ENCODE peak calls at places on chromosomes 12 and 14, in nine cellular contexts. J is tibial nerve, Y is stomach, X is lower leg skin, U is A549, P is H1, E is heart left ventricle, W is spleen, K is uterus. Z is an unnamed sample.

GRCh38 chr14:96442355-96442754 is 50.4 kb downstream of the AK7 start:
- DNase-seq in W (no peak), K (no peak), E (no peak), P (no peak), U (no peak), X (no peak), J (no peak), Y (no peak), Z (no peak)

GRCh38 chr12:65878540-65878939 is 54.3 kb downstream of the HMGA2 start:
- DNase-seq in X (no peak), K (no peak), W (no peak), U (no peak), P (no peak), E (no peak), J (no peak), Y (no peak), Z (no peak)

GRCh38 chr12:75759842-75760260 is 248.4 kb upstream of the KRR1 start:
- DNase-seq in U (no peak), X (no peak), W (no peak), P (no peak), Y (no peak), K (no peak), E (no peak), J (no peak), Z (peak)

GRCh38 chr14:87133073-87133815 is 859.7 kb downstream of the GALC start:
- DNase-seq in E (peak), J (peak), Y (no peak), U (no peak), X (no peak), K (no peak), P (no peak), W (no peak), Z (no peak)

GRCh38 chr14:70731447-70732239 is 77.7 kb downstream of the MAP3K9 start:
- DNase-seq in U (no peak), W (no peak), J (no peak), K (no peak), E (no peak), Y (no peak), P (no peak), X (no peak), Z (no peak)

GRCh38 chr14:88078525-88078924 is 73.6 kb downstream of the GPR65 start:
- DNase-seq in Y (no peak), J (no peak), W (no peak), P (no peak), X (no peak), K (no peak), E (no peak), U (no peak), Z (no peak)

GRCh38 chr14:92144708-92145107 is 22.9 kb downstream of the CPSF2 start:
- DNase-seq in X (no peak), W (no peak), K (no peak), Y (no peak), J (no peak), P (no peak), E (no peak), U (no peak), Z (no peak)

GRCh38 chr14:27739657-27740156 is 1026.9 kb upstream of the FOXG1 start:
- DNase-seq in E (no peak), K (no peak), J (no peak), W (no peak), Y (no peak), U (no peak), P (no peak), X (no peak), Z (no peak)

GRCh38 chr12:121795029-121795977 is 1.8 kb upstream of the RHOF start:
- DNase-seq in U (peak), P (peak), E (peak), J (peak), X (peak), W (peak), Y (peak), K (peak), Z (no peak)

GRCh38 chr14:61322799-61323290 is 1.5 kb downstream of the PRKCH start:
- DNase-seq in E (no peak), U (peak), J (no peak), Y (no peak), X (no peak), K (no peak), P (no peak), W (no peak), Z (no peak)

GRCh38 chr12:51393676-51394545 is 2.7 kb upstream of the GALNT6 start:
- DNase-seq in W (no peak), E (no peak), U (no peak), X (peak), Y (no peak), K (no peak), J (no peak), P (no peak), Z (peak)

GRCh38 chr12:12503384-12504078 is 59.1 kb downstream of the DUSP16 start:
- DNase-seq in W (no peak), P (peak), Y (no peak), J (no peak), K (no peak), X (no peak), E (no peak), U (no peak), Z (no peak)

GRCh38 chr14:53306267-53306721 is 153.2 kb upstream of the DDHD1 start:
- DNase-seq in Y (peak), P (peak), E (peak), U (peak), X (no peak), K (peak), W (no peak), J (peak), Z (peak)

GRCh38 chr14:84250863-84251262 is 1279.1 kb upstream of the FLRT2 start:
- DNase-seq in P (no peak), E (no peak), U (no peak), Y (no peak), X (no peak), K (no peak), J (no peak), W (no peak), Z (no peak)

GRCh38 chr14:74618078-74618952 is 6.3 kb upstream of the LTBP2 start:
- DNase-seq in Y (peak), U (peak), W (peak), X (no peak), E (peak), J (peak), P (no peak), K (no peak), Z (peak)

GRCh38 chr12:107131832-107132616 is 38.7 kb upstream of the CRY1 start:
- DNase-seq in X (no peak), E (no peak), Y (no peak), U (peak), J (peak), W (no peak), P (peak), K (no peak), Z (peak)

GRCh38 chr12:89793946-89794345 is 85.3 kb upstream of the ATP2B1 start:
- DNase-seq in K (no peak), X (no peak), Y (no peak), W (no peak), P (no peak), E (no peak), J (no peak), U (no peak), Z (no peak)

GRCh38 chr14:89911018-89911919 is 43.3 kb downstream of the EFCAB11 start:
- DNase-seq in K (peak), W (no peak), X (no peak), P (peak), J (no peak), E (no peak), U (no peak), Y (peak), Z (no peak)

GRCh38 chr14:73795974-73796373 is 55.7 kb upstream of the PTGR2 start:
- DNase-seq in Y (peak), J (no peak), E (no peak), K (no peak), U (peak), X (peak), P (no peak), W (peak), Z (peak)

GRCh38 chr14:57389646-57390036 is 745 bp upstream of the NAA30 start:
- DNase-seq in E (no peak), K (no peak), X (no peak), P (no peak), W (no peak), U (no peak), J (no peak), Y (no peak), Z (no peak)

GRCh38 chr14:80977103-80977728 is 21.8 kb downstream of the TSHR start:
- DNase-seq in Y (no peak), J (no peak), K (no peak), P (no peak), W (no peak), U (no peak), E (no peak), X (no peak), Z (no peak)

GRCh38 chr12:130576286-130576933 is 139.7 kb downstream of the RIMBP2 start:
- DNase-seq in U (no peak), P (no peak), W (no peak), K (no peak), J (no peak), E (no peak), Y (no peak), X (peak), Z (no peak)

GRCh38 chr14:97539884-97540283 is 742.7 kb downstream of the VRK1 start:
- DNase-seq in K (no peak), J (no peak), Y (no peak), W (no peak), P (no peak), E (no peak), X (no peak), U (no peak), Z (no peak)

GRCh38 chr12:27434673-27435565 is 11.6 kb upstream of the SMCO2 start:
- DNase-seq in W (no peak), U (peak), K (no peak), P (no peak), Y (no peak), J (no peak), E (no peak), X (no peak), Z (no peak)

GRCh38 chr12:93133361-93133760 is 204.3 kb upstream of the EEA1 start:
- DNase-seq in K (no peak), E (no peak), Y (no peak), P (no peak), U (no peak), W (no peak), X (no peak), J (no peak), Z (no peak)

GRCh38 chr14:37056473-37056872 is 115.9 kb downstream of the SLC25A21 start:
- DNase-seq in U (peak), K (no peak), Y (no peak), W (no peak), X (no peak), P (no peak), E (no peak), J (no peak), Z (peak)

GRCh38 chr14:99537399-99537798 is 56.2 kb downstream of the CCNK start:
- DNase-seq in E (peak), Y (no peak), U (peak), P (no peak), J (no peak), X (no peak), W (no peak), K (peak), Z (peak)

GRCh38 chr14:95500772-95501401 is 15.6 kb downstream of the SYNE3 start:
- DNase-seq in X (no peak), U (no peak), K (peak), J (peak), E (peak), P (no peak), Y (peak), W (peak), Z (peak)

GRCh38 chr12:114732426-114733030 is 48.6 kb upstream of the TBX3 start:
- DNase-seq in X (no peak), W (no peak), P (no peak), K (no peak), U (no peak), J (no peak), Y (no peak), E (no peak), Z (no peak)

GRCh38 chr14:55454264-55455151 is 14.1 kb upstream of the TBPL2 start:
- DNase-seq in W (no peak), E (peak), K (peak), Y (peak), X (no peak), U (no peak), J (peak), P (peak), Z (no peak)

GRCh38 chr12:12837025-12837872 is 24.1 kb downstream of the DDX47 start:
- DNase-seq in U (peak), E (no peak), P (peak), W (no peak), X (peak), J (no peak), K (peak), Y (peak), Z (peak)

DNA sequence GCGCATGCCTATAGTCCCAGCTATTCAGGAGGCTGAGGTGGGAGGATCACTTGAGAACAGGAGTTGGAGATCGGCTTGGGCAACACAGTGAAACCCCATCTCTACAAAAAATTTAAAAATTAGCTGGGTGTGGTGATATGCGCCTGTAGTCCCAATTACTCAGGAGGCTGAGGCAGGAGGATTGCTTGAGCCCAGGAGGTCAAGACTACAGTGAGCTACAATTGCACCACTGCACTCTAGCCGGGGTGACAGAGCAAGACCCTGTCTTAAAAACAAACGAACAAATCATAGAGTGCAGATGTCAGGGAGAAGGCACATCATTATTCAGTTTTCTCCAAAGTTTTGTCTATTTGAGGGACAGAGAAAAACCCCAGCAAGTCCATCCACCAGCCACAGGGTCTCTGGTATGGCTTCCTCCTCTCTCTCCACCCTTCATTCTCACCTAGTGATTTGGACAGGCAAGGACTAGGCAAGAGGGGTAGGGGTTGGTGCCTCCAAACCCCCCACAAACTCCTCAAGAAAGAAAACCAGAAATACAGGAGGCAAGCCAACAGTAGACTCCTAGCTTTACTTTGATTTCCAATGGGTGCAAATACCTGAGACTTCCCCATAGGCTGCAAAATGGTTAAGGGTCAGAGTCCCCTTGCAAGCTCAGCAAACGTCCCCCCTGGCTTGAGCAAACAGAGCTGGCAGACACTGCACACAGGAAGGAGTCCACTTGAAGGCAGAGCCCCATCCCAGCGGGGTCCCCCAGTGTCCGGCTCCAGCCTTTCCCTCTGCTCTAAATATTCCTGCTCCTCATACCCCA is 26.5 kb upstream of the RPLP0 start:
- DNase-seq in Y (no peak), X (no peak), K (no peak), W (no peak), E (no peak), J (no peak), U (no peak), P (no peak), Z (no peak)
- TF ChIP-seq POLR2A in Y (no peak), X (no peak), K (no peak), W (no peak), E (no peak), J (no peak), U (no peak), P (no peak), Z (no peak)

DNA sequence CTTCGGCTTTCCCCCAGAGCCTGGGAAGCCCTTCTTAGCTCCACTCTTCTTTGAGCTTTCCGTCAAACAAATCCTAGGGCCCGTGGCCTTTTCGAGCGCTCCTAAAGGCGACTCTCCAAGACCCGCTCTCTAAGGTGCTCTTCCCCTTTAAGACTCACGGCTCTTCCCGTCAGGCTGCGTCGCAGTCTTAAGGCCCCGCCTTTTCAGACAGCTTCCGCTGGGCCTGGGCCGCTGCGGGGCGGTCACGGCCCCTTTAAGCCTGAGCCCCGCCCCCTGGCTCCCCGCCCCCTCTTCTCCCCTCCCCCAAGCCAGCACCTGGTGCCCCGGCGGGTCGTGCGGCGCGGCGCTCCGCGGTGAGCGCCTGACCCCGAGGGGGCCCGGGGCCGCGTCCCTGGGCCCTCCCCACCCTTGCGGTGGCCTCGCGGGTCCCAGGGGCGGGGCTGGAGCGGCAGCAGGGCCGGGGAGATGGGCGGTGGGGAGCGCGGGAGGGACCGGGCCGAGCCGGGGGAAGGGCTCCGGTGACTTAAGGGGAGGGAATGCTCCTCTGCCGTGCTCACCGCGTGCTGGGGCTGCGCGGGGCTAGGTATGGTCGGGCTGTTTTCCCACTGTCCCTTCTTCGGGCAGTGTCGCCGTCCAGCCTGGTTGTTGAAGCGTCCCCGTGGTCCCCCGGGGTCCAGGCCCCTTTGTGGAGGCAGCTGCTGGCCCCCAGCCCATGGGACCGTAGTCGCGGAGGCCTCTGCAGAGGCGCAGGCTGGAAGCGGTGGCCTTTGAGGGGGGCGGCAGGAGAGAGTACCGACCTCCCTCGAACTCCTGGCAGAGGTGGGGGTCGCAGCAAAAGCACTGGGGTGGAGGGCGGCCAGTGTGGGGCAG is at the start of gene PEX5:
- DNase-seq in P (peak), E (peak), W (peak), Y (peak), X (peak), K (peak), U (peak), J (peak), Z (peak)
- TF ChIP-seq POLR2A in P (peak), E (peak), W (no peak), Y (no peak), X (no peak), K (peak), U (peak), J (no peak), Z (no peak)

GRCh38 chr12:49131051-49131972 is at the start of gene TUBA1B:
- DNase-seq in Y (peak), E (peak), P (peak), W (peak), K (peak), U (peak), J (peak), X (peak), Z (peak)

GRCh38 chr12:49131973-49132461 is 822 bp upstream of the TUBA1B start:
- DNase-seq in P (no peak), X (no peak), E (no peak), U (peak), W (no peak), Y (no peak), J (peak), K (no peak), Z (peak)

GRCh38 chr12:49130151-49131050 is 794 bp downstream of the TUBA1B start:
- DNase-seq in P (peak), W (peak), Y (peak), U (peak), X (peak), K (peak), E (peak), J (peak), Z (peak)

GRCh38 chr12:49129332-49130150 is 1.7 kb downstream of the TUBA1B start:
- DNase-seq in J (no peak), W (no peak), P (no peak), K (no peak), X (no peak), E (peak), Y (no peak), U (no peak), Z (no peak)

GRCh38 chr12:49126852-49127763 is 4.1 kb downstream of the TUBA1B start:
- DNase-seq in J (no peak), K (no peak), X (no peak), E (no peak), Y (no peak), W (no peak), P (no peak), U (no peak), Z (no peak)
- TF ChIP-seq POLR2A in J (no peak), K (no peak), X (no peak), E (no peak), Y (no peak), W (no peak), P (peak), U (no peak), Z (no peak)

DNA sequence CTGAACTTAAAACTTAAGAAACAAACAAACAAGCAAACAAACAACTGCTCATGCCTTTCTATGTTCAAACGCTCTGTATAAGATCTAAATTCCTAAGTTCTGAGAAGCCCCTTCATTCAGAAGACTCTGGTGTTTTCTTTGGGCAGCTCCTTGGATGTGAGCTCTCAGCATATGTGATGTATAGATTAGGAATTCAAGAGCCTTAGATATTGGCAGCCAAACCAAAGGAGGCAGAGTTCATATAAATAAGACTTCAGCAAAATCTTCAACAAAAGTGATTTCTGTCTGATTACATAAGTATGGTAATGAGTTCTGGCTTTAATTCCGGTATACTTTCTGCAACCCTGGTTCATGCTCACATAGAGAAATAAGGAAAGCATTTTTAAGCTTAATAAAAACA is 145.6 kb downstream of the DYRK2 start:
- DNase-seq in U (no peak), P (no peak), J (no peak), W (no peak), K (no peak), X (no peak), E (no peak), Y (no peak), Z (no peak)
- TF ChIP-seq POLR2A in U (no peak), P (no peak), J (no peak), W (no peak), K (no peak), X (no peak), E (no peak), Y (no peak), Z (no peak)

DNA sequence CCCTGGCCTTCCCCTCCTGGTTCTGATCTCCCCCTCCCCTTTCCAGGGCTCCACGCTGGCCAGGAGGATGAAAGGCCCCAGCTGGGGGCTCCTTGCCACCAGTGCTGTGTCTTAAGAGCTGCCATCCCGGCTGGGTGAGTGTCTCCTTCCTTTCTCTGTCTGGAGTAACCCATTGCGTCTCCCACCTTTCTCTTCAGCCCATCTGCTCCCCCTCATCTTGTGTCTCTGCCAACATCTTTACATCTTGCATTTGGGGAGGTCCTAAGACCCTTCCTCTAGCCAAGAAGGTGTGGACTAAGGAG is 464 bp downstream of the BCL2L2 start:
- DNase-seq in X (no peak), Y (no peak), K (no peak), J (no peak), P (no peak), U (no peak), E (no peak), W (no peak), Z (no peak)
- TF ChIP-seq POLR2A in X (no peak), Y (no peak), K (no peak), J (no peak), P (no peak), U (no peak), E (no peak), W (no peak), Z (no peak)

GRCh38 chr14:51847489-51847796 is 13.0 kb upstream of the GNG2 start:
- DNase-seq in J (no peak), U (no peak), P (no peak), K (no peak), Y (no peak), W (no peak), X (no peak), E (no peak), Z (no peak)
- TF ChIP-seq POLR2A in J (no peak), U (no peak), P (no peak), K (no peak), Y (no peak), W (no peak), X (no peak), E (no peak), Z (no peak)